ENCODE peak calls at places on chromosomes 2 and 18, in four cellular contexts. Y, Q, R and L are unnamed samples.

GRCh38 chr2:142786922-142787702 is 90.4 kb upstream of the KYNU start:
- DNase-seq in Y (no peak), Q (no peak), R (no peak), L (no peak)

GRCh38 chr18:7766383-7766782 is 199.3 kb downstream of the PTPRM start:
- DNase-seq in Y (no peak), Q (no peak), R (no peak), L (no peak)

GRCh38 chr18:7196421-7196820 is 34.5 kb upstream of the LRRC30 start:
- DNase-seq in Y (no peak), Q (no peak), R (no peak), L (no peak)

GRCh38 chr2:205754924-205755321 is 72.6 kb downstream of the NRP2 start:
- DNase-seq in Y (peak), Q (no peak), R (no peak), L (no peak)

GRCh38 chr18:24083550-24083949 is 55.3 kb upstream of the CABYR start:
- DNase-seq in Y (no peak), Q (no peak), R (no peak), L (no peak)

GRCh38 chr18:39198376-39198775 is 1632.8 kb upstream of the CELF4 start:
- DNase-seq in Y (no peak), Q (no peak), R (no peak), L (no peak)

GRCh38 chr2:162196611-162197010 is 44.6 kb upstream of the GCG start:
- DNase-seq in Y (peak), Q (no peak), R (no peak), L (no peak)

GRCh38 chr2:71299507-71299906 is 32.1 kb upstream of the ZNF638 start:
- DNase-seq in Y (no peak), Q (no peak), R (no peak), L (no peak)

GRCh38 chr2:238295144-238296112 is 7.0 kb upstream of the PER2 start:
- DNase-seq in Y (no peak), Q (no peak), R (no peak), L (no peak)

GRCh38 chr2:12317853-12318426 is 398.8 kb upstream of the TRIB2 start:
- DNase-seq in Y (peak), Q (no peak), R (peak), L (no peak)

GRCh38 chr2:213104089-213104902 is 47.1 kb downstream of the IKZF2 start:
- DNase-seq in Y (peak), Q (no peak), R (no peak), L (no peak)

GRCh38 chr2:101900375-101900774 is 91.4 kb upstream of the IL1R2 start:
- DNase-seq in Y (no peak), Q (no peak), R (no peak), L (no peak)

GRCh38 chr2:24969784-24970183 is 2.0 kb downstream of the DNAJC27 start:
- DNase-seq in Y (no peak), Q (no peak), R (no peak), L (no peak)